ENCODE peak calls at places on chromosomes 1 and 21, in seven cellular contexts. U, W, K, A, F, L and P are unnamed samples.

GRCh38 chr1:43522776-43523480 is 7.8 kb upstream of the PTPRF start:
- DNase-seq in K (no peak), W (peak; percentile 90), F (no peak), A (no peak), L (no peak), U (no peak), P (no peak)

GRCh38 chr1:196438324-196438723 is 169.9 kb downstream of the KCNT2 start:
- DNase-seq in U (no peak), W (no peak), F (no peak), K (no peak), A (no peak), L (no peak), P (no peak)

GRCh38 chr1:14881775-14882672 is 271.5 kb upstream of the TMEM51 start:
- DNase-seq in W (peak; percentile 16), F (no peak), L (no peak), U (no peak), K (no peak), A (no peak), P (no peak)

GRCh38 chr1:236994450-236994849 is 9.8 kb downstream of the MT1HL1 start:
- DNase-seq in L (no peak), W (no peak), U (no peak), K (no peak), A (no peak), F (no peak), P (no peak)

GRCh38 chr1:160837558-160838205 is 25.0 kb downstream of the CD244 start:
- DNase-seq in U (peak; percentile 37), F (peak; percentile 40), K (no peak), A (peak; percentile 38), L (peak; percentile 97), W (peak; percentile 29), P (peak; percentile 73)

GRCh38 chr1:245986404-245987221 is 520.5 kb downstream of the SMYD3 start:
- DNase-seq in W (peak; percentile 80), K (no peak), F (no peak), U (no peak), L (no peak), A (no peak), P (no peak)

GRCh38 chr1:94795321-94795899 is 24.7 kb upstream of the SLC44A3 start:
- DNase-seq in U (no peak), A (no peak), K (no peak), W (no peak), L (no peak), F (no peak), P (no peak)

GRCh38 chr1:33349778-33350610 is 29.1 kb upstream of the A3GALT2 start:
- DNase-seq in A (peak; percentile 94), F (peak; percentile 90), K (peak; percentile 81), U (peak; percentile 65), L (peak; percentile 86), W (peak; percentile 86), P (peak; percentile 90)

GRCh38 chr1:183339556-183340167 is 78.5 kb downstream of the NMNAT2 start:
- DNase-seq in L (no peak), F (no peak), A (no peak), K (no peak), W (no peak), U (no peak), P (no peak)

GRCh38 chr21:43657355-43658093 is 1.8 kb downstream of the HSF2BP start:
- DNase-seq in F (peak; percentile 25), K (no peak), W (no peak), U (no peak), L (no peak), A (no peak), P (no peak)

GRCh38 chr1:206693592-206693991 is 8.9 kb downstream of the MAPKAPK2 start:
- DNase-seq in K (no peak), W (peak; percentile 62), F (peak; percentile 31), A (no peak), U (no peak), L (no peak), P (no peak)

GRCh38 chr1:228314658-228315483 is 91.8 kb downstream of the TRIM11 start:
- DNase-seq in U (no peak), W (no peak), K (no peak), F (peak; percentile 32), A (no peak), L (no peak), P (no peak)

GRCh38 chr1:177945943-177946650 is 23.8 kb downstream of the SEC16B start:
- DNase-seq in K (peak; percentile 63), F (peak; percentile 38), A (peak; percentile 82), L (peak; percentile 65), W (peak; percentile 71), U (no peak), P (peak; percentile 93)

GRCh38 chr1:160488347-160489058 is 34.6 kb downstream of the SLAMF6 start:
- DNase-seq in F (no peak), U (no peak), A (no peak), K (no peak), W (no peak), L (no peak), P (no peak)